ENCODE peak calls at places on chromosome 11, in eight cellular contexts. W is tibial nerve, L is AG04450, V is IMR-90, E is AG10803, I is choroid plexus epithelial cell, O is PC-9, H is upper lobe of left lung. P is an unnamed sample.
A peak's percentile ranks its signal among the peaks of the same experiment; 100 is the strongest.

GRCh38 chr11:122781378-122782040 is 56.8 kb upstream of the CRTAM start:
- DNase-seq in L (peak; percentile 80), E (peak; percentile 93), W (peak; percentile 85), I (peak; percentile 94), V (peak; percentile 90), O (peak; percentile 82), H (peak; percentile 90), P (peak; percentile 91)

GRCh38 chr11:22707119-22707899 is 40.9 kb downstream of the GAS2 start:
- DNase-seq in E (no peak), H (no peak), W (no peak), I (no peak), V (peak; percentile 35), O (no peak), L (peak; percentile 61), P (no peak)

GRCh38 chr11:47445840-47446239 is 3.1 kb downstream of the RAPSN start:
- DNase-seq in W (no peak), I (no peak), O (no peak), V (no peak), L (no peak), E (no peak), H (no peak), P (no peak)

GRCh38 chr11:46912526-46913150 is 5.7 kb downstream of the LRP4 start:
- DNase-seq in V (no peak), W (no peak), I (no peak), H (no peak), L (no peak), O (no peak), E (no peak), P (no peak)

GRCh38 chr11:119532551-119532950 is 109.6 kb upstream of the THY1 start:
- DNase-seq in V (no peak), E (no peak), W (no peak), O (no peak), H (no peak), I (no peak), L (no peak), P (no peak)

GRCh38 chr11:44885065-44885777 is 65.5 kb downstream of the TP53I11 start:
- DNase-seq in O (no peak), V (no peak), I (no peak), W (no peak), E (no peak), L (no peak), H (no peak), P (no peak)

GRCh38 chr11:63931045-63931444 is 7.8 kb upstream of the NAA40 start:
- DNase-seq in I (peak; percentile 35), H (no peak), O (no peak), L (no peak), V (no peak), W (no peak), E (no peak), P (peak; percentile 37)

GRCh38 chr11:127470485-127470884 is 469.9 kb upstream of the KIRREL3 start:
- DNase-seq in I (no peak), L (no peak), E (no peak), O (peak; percentile 2), V (no peak), H (no peak), W (no peak), P (no peak)

GRCh38 chr11:115267871-115268270 is 236.3 kb downstream of the CADM1 start:
- DNase-seq in W (no peak), V (no peak), I (no peak), L (no peak), E (peak; percentile 22), H (no peak), O (no peak), P (peak; percentile 38)

GRCh38 chr11:15507592-15507991 is 392.9 kb downstream of the INSC start:
- DNase-seq in O (peak; percentile 2), H (peak; percentile 27), L (no peak), I (no peak), V (no peak), W (no peak), E (no peak), P (peak; percentile 66)

GRCh38 chr11:82981852-82982251 is 80.3 kb downstream of the DDIAS start:
- DNase-seq in E (no peak), I (no peak), O (no peak), W (no peak), H (no peak), V (no peak), L (no peak), P (no peak)

GRCh38 chr11:96033054-96033453 is 109.1 kb upstream of the MTMR2 start:
- DNase-seq in E (no peak), L (no peak), H (no peak), W (no peak), O (no peak), I (no peak), V (no peak), P (peak; percentile 33)

GRCh38 chr11:31236052-31236652 is 133.4 kb downstream of the DCDC1 start:
- DNase-seq in E (no peak), L (no peak), H (no peak), V (no peak), I (peak; percentile 39), W (no peak), O (no peak), P (peak; percentile 2)

GRCh38 chr11:1889941-1890855 is 1.5 kb downstream of the PRR33 start:
- DNase-seq in W (no peak), V (no peak), L (no peak), O (no peak), H (no peak), E (no peak), I (no peak), P (no peak)

GRCh38 chr11:94120946-94121345 is 7.7 kb upstream of the PANX1 start:
- DNase-seq in O (no peak), W (no peak), H (no peak), V (peak; percentile 91), L (peak; percentile 54), E (no peak), I (peak; percentile 47), P (no peak)

DNA sequence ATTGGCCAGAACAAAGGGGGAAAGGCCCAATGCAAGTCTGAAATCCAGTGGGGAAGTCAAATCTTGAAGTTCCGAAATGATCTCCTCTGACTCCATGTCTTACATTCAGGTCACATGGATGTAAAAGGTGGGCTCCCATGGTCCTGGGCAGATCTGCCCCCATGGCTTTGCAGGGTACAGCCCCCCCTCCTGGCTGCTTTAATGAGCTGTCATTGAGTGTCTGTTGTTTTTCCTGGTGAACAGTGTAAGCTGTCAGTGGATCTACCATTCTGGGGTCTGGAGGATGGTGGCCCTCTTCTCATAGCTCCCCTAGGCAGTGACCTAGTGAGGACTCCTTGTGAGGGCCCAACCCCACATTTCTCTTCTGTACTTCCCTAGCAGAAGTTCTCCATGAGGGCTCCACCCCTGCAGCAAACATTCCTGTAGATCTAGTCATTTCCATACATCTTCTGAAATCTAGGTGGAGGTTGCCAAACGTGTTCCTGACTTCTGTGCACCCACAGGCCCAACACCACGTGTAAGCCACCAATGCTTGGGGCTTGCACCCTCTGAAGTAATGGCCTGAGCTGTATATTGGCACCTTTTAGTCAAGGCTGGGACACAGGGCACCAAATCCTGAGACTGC is 9.3 kb downstream of the CARD18 start:
- DNase-seq in L (no peak), O (peak; percentile 29), E (no peak), W (no peak), H (no peak), I (no peak), V (no peak), P (no peak)
- TF ChIP-seq CTCF in L (no peak), O (no peak), E (no peak), W (no peak), H (no peak), I (no peak), V (no peak), P (no peak)

GRCh38 chr11:134144744-134145143 is 75.9 kb downstream of the JAM3 start:
- DNase-seq in E (no peak), L (no peak), V (no peak), W (no peak), I (no peak), O (no peak), H (no peak), P (peak; percentile 24)

GRCh38 chr11:134139873-134140331 is 71.0 kb downstream of the JAM3 start:
- DNase-seq in I (peak; percentile 92), O (peak; percentile 19), E (peak; percentile 85), L (peak; percentile 64), V (peak; percentile 83), W (peak; percentile 52), H (no peak), P (peak; percentile 86)

GRCh38 chr11:134139303-134139872 is 70.5 kb downstream of the JAM3 start:
- DNase-seq in I (no peak), H (no peak), W (no peak), O (no peak), V (no peak), L (no peak), E (no peak), P (no peak)

GRCh38 chr11:134140961-134141490 is 72.2 kb downstream of the JAM3 start:
- DNase-seq in E (no peak), V (no peak), O (no peak), L (no peak), H (no peak), W (no peak), I (no peak), P (no peak)

DNA sequence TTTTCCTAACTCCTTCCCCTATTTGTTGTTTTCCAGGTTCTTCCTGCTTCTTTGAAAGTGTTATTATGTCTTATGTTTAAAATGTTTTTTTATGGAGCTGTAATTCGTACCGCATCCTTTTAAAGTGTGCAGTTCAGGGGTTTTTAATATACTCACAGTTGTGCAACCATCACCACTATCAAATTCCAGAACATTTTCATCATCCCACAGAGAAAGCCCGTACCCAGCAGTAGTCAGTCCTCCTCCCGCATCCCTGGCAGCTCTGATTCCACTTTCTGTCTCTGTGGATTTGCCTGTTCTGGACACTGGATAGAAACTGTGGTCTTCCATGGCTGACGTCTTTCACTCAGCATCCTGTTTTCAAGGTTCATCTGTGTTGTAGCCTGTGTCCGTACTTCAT is 73.7 kb downstream of the JAM3 start:
- DNase-seq in H (no peak), L (no peak), I (peak; percentile 58), V (peak; percentile 59), W (no peak), O (no peak), E (peak; percentile 41), P (peak; percentile 66)
- H3K4me3 ChIP-seq in H (no peak overlapping the region), L (no peak overlapping the region), I (no peak overlapping the region), V (no peak overlapping the region), W (no peak overlapping the region), O (no peak overlapping the region), E (no peak overlapping the region), P (no peak overlapping the region)

GRCh38 chr11:104332110-104332509 is 168.2 kb upstream of the PDGFD start:
- DNase-seq in I (peak; percentile 35), H (no peak), E (no peak), V (no peak), L (no peak), W (no peak), O (no peak), P (no peak)
- TF ChIP-seq CTCF in I (peak; percentile 64), H (no peak), E (peak; percentile 8), V (no peak), L (peak; percentile 21), W (no peak), O (peak; percentile 40), P (peak; percentile 18)

DNA sequence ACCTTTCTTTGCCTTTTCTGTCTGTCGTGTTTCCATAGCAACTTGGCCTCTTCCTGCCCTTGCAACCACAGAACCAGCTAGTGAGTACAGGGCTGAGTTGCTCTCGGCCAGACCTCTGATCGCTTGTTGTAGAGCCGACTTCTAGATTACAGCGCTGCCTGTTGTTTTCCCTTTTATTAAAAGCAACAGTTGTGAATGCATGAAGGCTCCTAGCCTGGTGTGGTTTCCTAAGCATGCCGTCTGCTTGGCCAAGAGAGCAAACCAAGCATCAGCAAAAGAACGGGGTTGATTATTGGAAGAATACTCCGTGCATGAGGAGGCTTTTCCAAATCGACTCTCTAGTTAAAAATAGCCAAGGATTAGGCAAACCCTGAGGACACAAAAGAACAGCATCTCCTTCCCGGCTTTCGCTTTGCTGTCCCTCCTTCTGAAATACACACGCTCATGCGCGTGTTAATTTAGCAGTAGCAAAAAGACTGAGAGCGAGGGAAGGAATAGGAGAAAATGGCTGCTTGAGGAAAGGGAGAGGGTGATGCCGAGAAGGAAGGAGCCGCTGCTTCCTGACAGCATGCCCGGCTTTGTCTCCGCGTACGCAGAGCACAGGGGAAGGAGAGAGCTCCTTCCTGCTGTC is 71.5 kb upstream of the TTC12 start:
- DNase-seq in I (peak; percentile 86), W (no peak), O (no peak), V (peak; percentile 9), E (peak; percentile 75), L (no peak), H (no peak), P (peak; percentile 63)
- H3K4me3 ChIP-seq in I (peak overlapping the region; percentile 47), W (peak overlapping the region; percentile 6), O (no peak overlapping the region), V (peak overlapping the region; percentile 37), E (peak overlapping the region; percentile 50), L (peak overlapping the region; percentile 48), H (peak overlapping the region; percentile 31), P (peak overlapping the region; percentile 46)

P was measured in fibroblast of villous mesenchyme.